ENCODE peak calls at places on chromosomes 4 and X, in four cellular contexts. V is adrenal gland, B is neural progenitor cell, N is IMR-90. Y is an unnamed sample.

GRCh38 chrX:22121161-22121560 is 89.0 kb downstream of the PHEX start:
- DNase-seq in N (no peak), V (no peak), B (no peak), Y (no peak)

GRCh38 chrX:109889289-109890006 is 113.5 kb upstream of the TMEM164 start:
- DNase-seq in V (no peak), N (peak), B (peak), Y (peak)

GRCh38 chrX:107537815-107538214 is 88.4 kb downstream of the FRMPD3 start:
- DNase-seq in B (peak), N (peak), V (peak), Y (peak)

GRCh38 chrX:64642482-64642881 is 247.2 kb upstream of the MTMR8 start:
- DNase-seq in N (no peak), B (peak), V (no peak), Y (no peak)

GRCh38 chr4:188423039-188423438 is 283.8 kb downstream of the TRIML1 start:
- DNase-seq in B (no peak), V (no peak), N (peak), Y (no peak)

GRCh38 chr4:185566972-185567749 is 31.9 kb upstream of the PDLIM3 start:
- DNase-seq in V (peak), N (peak), B (no peak), Y (peak)

GRCh38 chr4:72538006-72538405 is 31.0 kb downstream of the ADAMTS3 start:
- DNase-seq in N (no peak), V (no peak), B (no peak), Y (no peak)

GRCh38 chr4:140308366-140309123 is 64.9 kb upstream of the SCOC start:
- DNase-seq in V (peak), N (peak), B (no peak), Y (peak)

GRCh38 chr4:36236159-36236558 is 8.2 kb downstream of the ARAP2 start:
- DNase-seq in N (no peak), B (no peak), V (no peak), Y (no peak)

GRCh38 chrX:63750846-63751245 is 34.2 kb downstream of the ARHGEF9 start:
- DNase-seq in N (no peak), B (peak), V (no peak), Y (no peak)

GRCh38 chr4:112279882-112280315 is 5.8 kb downstream of the TIFA start:
- DNase-seq in N (peak), V (no peak), B (peak), Y (peak)

GRCh38 chr4:37393889-37394288 is 149.3 kb downstream of the NWD2 start:
- DNase-seq in B (no peak), V (no peak), N (no peak), Y (no peak)

GRCh38 chr4:37389369-37389765 is 144.8 kb downstream of the NWD2 start:
- DNase-seq in V (no peak), B (peak), N (no peak), Y (no peak)

GRCh38 chr4:37392540-37393255 is 148.2 kb downstream of the NWD2 start:
- DNase-seq in B (peak), N (no peak), V (peak), Y (peak)

GRCh38 chr4:37388672-37389368 is 144.3 kb downstream of the NWD2 start:
- DNase-seq in N (no peak), V (no peak), B (peak), Y (no peak)

DNA sequence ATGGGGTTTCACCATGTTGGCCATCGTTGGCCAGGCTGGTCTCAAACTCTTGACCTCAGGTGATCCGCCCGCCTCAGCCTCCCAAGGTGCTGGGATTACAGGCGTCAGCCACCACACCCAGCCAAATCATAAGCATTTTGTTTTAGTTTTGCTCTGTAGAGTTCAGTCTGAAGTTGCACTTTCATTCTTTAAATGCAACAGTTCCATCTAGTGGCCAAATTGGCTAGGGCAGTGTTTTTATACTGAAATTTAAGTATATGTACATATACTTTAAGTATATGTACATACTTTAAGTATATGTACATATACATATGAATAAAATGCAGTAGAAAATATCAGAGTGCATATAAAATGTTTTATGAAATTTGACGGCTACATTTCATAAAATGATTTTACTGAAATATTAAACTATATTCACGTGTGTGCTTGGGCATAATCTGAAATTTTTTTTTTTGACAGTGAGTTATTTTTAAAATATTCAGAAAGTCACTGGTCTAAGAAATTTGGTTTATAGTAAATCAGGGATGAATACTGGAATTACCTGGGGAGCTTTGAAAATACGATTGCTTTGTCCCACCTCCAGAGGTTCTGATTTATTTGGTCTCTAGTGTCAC is 145.5 kb downstream of the NWD2 start:
- DNase-seq in B (peak), N (peak), V (peak), Y (peak)
- TF ChIP-seq CTCF in B (peak), N (peak), V (peak), Y (peak)

DNA sequence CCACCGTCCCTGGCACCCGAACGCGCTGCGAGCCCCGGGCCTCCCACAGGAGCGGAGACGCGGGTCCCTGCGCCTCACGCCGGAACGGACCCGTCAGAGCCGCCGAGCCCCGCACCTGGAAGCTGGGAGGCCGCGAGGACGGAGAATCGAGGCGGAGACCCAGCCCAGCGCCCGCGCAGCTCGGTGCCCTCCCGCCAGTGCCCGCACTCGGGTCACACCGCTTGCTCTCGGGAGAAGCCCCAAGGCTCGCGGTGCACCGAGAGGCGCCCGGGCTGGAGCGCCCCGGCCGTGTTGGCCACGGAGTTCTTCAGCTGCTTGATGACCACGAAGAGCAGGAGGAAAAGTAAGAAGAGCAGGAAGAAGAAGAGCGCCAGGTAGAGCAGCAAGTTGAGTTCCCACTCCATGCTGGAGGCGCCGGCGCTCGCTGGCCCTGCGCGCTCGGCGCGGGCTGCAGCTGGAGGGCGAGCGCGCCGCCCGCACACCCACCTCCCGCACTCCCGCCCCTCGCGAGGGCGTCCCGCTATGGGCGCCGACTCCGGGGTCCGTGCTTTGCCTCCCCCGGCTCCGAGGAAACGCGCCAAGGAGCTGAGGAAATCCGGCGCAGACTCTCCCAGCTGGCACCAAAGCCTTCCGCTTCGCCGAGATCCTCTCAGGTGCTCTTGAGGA is at the start of gene SMIM43:
- DNase-seq in N (no peak), B (peak), V (no peak), Y (no peak)
- H3K4me3 ChIP-seq in N (peak), B (peak), V (no peak), Y (peak)

GRCh38 chr4:99811850-99812249 is 4.8 kb upstream of the DAPP1 start:
- DNase-seq in N (peak), V (no peak), B (peak), Y (peak)
- TF ChIP-seq CTCF in N (peak), V (peak), B (peak), Y (peak)

DNA sequence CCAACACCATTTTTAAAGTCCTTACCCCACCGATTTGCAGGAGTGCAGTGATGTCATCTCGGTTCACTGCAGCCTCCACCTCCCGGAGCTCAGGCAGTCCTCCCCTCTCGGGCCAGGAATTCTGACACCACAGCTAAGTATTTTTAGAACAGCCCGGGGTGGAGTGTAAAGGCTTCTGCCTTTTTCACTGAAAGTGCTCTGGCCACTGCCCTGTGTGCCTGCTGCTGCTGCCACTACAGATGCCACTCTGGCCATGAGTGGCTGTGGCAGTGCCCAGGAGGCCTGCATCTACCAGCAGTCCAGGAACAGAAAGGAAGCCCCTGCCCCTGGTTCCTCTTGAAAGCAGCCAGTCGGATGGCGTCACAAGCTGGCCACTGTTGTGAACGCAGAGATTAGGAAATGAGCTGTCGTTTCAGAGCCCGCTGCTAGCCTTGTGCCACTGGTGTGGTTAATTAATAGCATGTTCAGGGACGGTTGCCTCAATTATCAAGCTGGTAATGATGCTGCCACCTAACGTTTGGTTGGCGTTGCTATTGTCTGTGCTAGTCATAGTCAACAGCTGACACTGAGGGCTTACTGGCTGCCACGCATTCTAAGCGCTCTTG is 23.6 kb upstream of the TBC1D14 start:
- DNase-seq in B (no peak), N (peak), V (peak), Y (peak)
- H3K4me3 ChIP-seq in B (no peak), N (no peak), V (no peak), Y (no peak)

DNA sequence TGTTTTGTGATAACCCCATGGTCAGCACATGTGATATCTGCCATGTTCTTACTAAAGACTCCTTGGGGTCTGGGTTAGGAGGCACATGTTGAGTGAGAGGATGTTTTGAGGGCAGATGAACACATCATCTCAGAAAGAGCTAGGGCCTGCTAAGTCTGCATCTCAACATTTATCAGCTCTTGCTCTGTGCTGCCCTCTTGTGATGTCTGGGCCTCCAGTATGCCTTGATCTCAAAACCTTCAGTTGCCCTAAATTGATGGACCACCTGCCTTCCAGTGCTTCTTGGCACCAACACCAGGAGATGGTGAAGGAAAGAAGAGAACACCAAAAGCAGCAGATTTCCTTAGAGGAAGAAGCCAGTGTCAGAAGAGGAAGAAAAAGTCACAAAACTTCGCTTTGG is 22.5 kb downstream of the MID1 start:
- DNase-seq in B (peak), N (peak), V (peak), Y (peak)
- TF ChIP-seq CTCF in B (peak), N (peak), V (peak), Y (peak)

GRCh38 chrX:75155454-75155829 is 641 bp downstream of the ABCB7 start:
- DNase-seq in B (no peak), V (no peak), N (peak), Y (peak)

GRCh38 chrX:75151828-75152592 is 4.1 kb downstream of the ABCB7 start:
- DNase-seq in V (no peak), B (no peak), N (no peak), Y (peak)

GRCh38 chrX:75155830-75156525 is at the start of gene ABCB7:
- DNase-seq in V (peak), N (peak), B (peak), Y (peak)

GRCh38 chrX:75156537-75156945 is 458 bp upstream of the ABCB7 start:
- DNase-seq in B (no peak), N (peak), V (peak), Y (peak)

GRCh38 chrX:75154871-75155270 is 1.2 kb downstream of the ABCB7 start:
- DNase-seq in B (no peak), V (no peak), N (no peak), Y (no peak)
- H3K4me3 ChIP-seq in B (peak), V (no peak), N (no peak), Y (no peak)

DNA sequence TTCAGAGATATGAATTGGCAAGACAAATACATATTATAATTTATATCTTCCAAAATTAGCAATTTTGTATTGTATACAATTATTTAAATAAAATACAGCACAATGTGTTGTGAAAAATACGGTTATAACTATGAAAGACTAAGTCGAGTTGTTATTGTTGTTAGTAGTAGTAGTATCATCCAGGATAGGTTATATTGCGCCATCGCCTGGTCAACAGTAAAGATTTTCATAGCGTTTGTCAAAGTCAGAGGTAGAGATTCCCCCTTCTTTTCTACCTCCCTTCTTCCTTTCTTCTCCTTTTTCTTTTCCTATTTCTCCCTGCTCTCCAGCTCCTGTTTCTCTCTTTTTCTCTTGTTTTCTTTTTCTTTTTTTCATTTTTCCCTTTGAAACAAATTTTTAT is 499.1 kb upstream of the EPHA5 start:
- DNase-seq in N (no peak), B (peak), V (no peak), Y (peak)
- TF ChIP-seq CTCF in N (no peak), B (peak), V (no peak), Y (peak)

Y was measured in choroid plexus epithelial cell.